ENCODE peak calls at places on chromosomes 7 and 10, in six cellular contexts. J is psoas muscle; G is CD8-positive, alpha-beta T cell; C is fibroblast of pulmonary artery; K is fibroblast of lung; U is AG04450. I is an unnamed sample.

GRCh38 chr7:82722946-82723345 is 279.4 kb upstream of the CACNA2D1 start:
- DNase-seq in U (no peak), K (no peak), G (no peak), J (no peak), C (no peak), I (no peak)

GRCh38 chr10:35304649-35305048 is 31.7 kb upstream of the CCNY start:
- DNase-seq in U (no peak), G (no peak), C (no peak), K (no peak), J (no peak), I (no peak)

GRCh38 chr10:100759331-100759730 is 13.9 kb downstream of the PAX2 start:
- DNase-seq in G (no peak), C (no peak), J (no peak), U (no peak), K (no peak), I (no peak)

GRCh38 chr7:50781371-50781770 is 1.3 kb downstream of the GRB10 start:
- DNase-seq in K (no peak), J (no peak), U (no peak), G (peak), C (no peak), I (peak)

GRCh38 chr10:99975942-99976809 is 33.6 kb downstream of the DNMBP start:
- DNase-seq in J (no peak), U (no peak), C (peak), K (peak), G (no peak), I (no peak)

GRCh38 chr10:85080934-85081333 is 752.5 kb downstream of the CCSER2 start:
- DNase-seq in J (no peak), C (no peak), K (no peak), G (no peak), U (no peak), I (no peak)

GRCh38 chr10:131242007-131242406 is 69.5 kb downstream of the TCERG1L start:
- DNase-seq in C (no peak), G (no peak), K (no peak), J (no peak), U (no peak), I (no peak)

GRCh38 chr10:133350950-133351329 is 3.8 kb downstream of the PRAP1 start:
- DNase-seq in G (no peak), J (peak), C (no peak), U (no peak), K (no peak), I (no peak)

GRCh38 chr7:80467069-80467468 is 44.8 kb downstream of the GNAT3 start:
- DNase-seq in U (no peak), K (peak), G (no peak), J (no peak), C (peak), I (no peak)

GRCh38 chr10:5900247-5900646 is 10.2 kb downstream of the FBH1 start:
- DNase-seq in J (no peak), G (no peak), U (no peak), C (no peak), K (no peak), I (no peak)

GRCh38 chr7:16811555-16811954 is 6.8 kb upstream of the AGR2 start:
- DNase-seq in K (peak), G (no peak), C (peak), U (no peak), J (no peak), I (no peak)

GRCh38 chr10:105585753-105586152 is 944.7 kb downstream of the SORCS3 start:
- DNase-seq in J (no peak), K (peak), U (peak), G (no peak), C (peak), I (peak)

GRCh38 chr7:44281811-44282600 is 43.4 kb downstream of the CAMK2B start:
- DNase-seq in C (no peak), K (no peak), J (no peak), G (no peak), U (no peak), I (no peak)

GRCh38 chr7:109532262-109532992 is 962.8 kb downstream of the DNAJB9 start:
- DNase-seq in K (no peak), J (no peak), C (no peak), G (no peak), U (no peak), I (no peak)

GRCh38 chr10:127720142-127720541 is 16.8 kb upstream of the FOXI2 start:
- DNase-seq in G (no peak), J (no peak), C (no peak), U (no peak), K (no peak), I (no peak)

GRCh38 chr10:101941871-101942270 is 98.3 kb upstream of the KCNIP2 start:
- DNase-seq in J (no peak), C (peak), K (peak), G (no peak), U (no peak), I (no peak)

GRCh38 chr7:6393667-6394056 is 54.1 kb downstream of the DAGLB start:
- DNase-seq in J (no peak), G (no peak), K (no peak), U (no peak), C (no peak), I (no peak)

GRCh38 chr10:3452234-3452633 is 279.7 kb upstream of the PITRM1 start:
- DNase-seq in K (peak), C (peak), U (peak), J (no peak), G (no peak), I (peak)

GRCh38 chr7:114530074-114530611 is 115.5 kb downstream of the FOXP2 start:
- DNase-seq in G (no peak), U (no peak), J (no peak), C (peak), K (peak), I (no peak)

GRCh38 chr10:29255117-29255516 is 33.8 kb upstream of the LYZL1 start:
- DNase-seq in G (no peak), U (no peak), K (no peak), J (no peak), C (no peak), I (no peak)

GRCh38 chr10:69337312-69338132 is 59.2 kb downstream of the HK1 start:
- DNase-seq in C (peak), K (peak), U (peak), G (no peak), J (peak), I (no peak)

GRCh38 chr7:1842321-1843221 is 172.5 kb downstream of the ELFN1 start:
- DNase-seq in U (no peak), J (peak), C (no peak), K (peak), G (peak), I (no peak)

GRCh38 chr10:7861509-7862120 is 43.3 kb downstream of the TAF3 start:
- DNase-seq in K (peak), C (no peak), U (no peak), J (no peak), G (no peak), I (no peak)

GRCh38 chr10:122459586-122460273 is 1.6 kb upstream of the HTRA1 start:
- DNase-seq in U (no peak), J (no peak), G (no peak), C (peak), K (peak), I (no peak)

GRCh38 chr10:73406863-73407262 is 7.0 kb downstream of the ANXA7 start:
- DNase-seq in U (no peak), K (no peak), G (no peak), C (peak), J (no peak), I (no peak)

GRCh38 chr10:73410897-73411296 is 3.0 kb downstream of the ANXA7 start:
- DNase-seq in J (no peak), C (no peak), G (no peak), U (no peak), K (no peak), I (no peak)

GRCh38 chr10:73407495-73407894 is 6.4 kb downstream of the ANXA7 start:
- DNase-seq in G (no peak), J (no peak), U (no peak), C (peak), K (no peak), I (no peak)

GRCh38 chr10:73408061-73408460 is 5.8 kb downstream of the ANXA7 start:
- DNase-seq in G (no peak), J (no peak), U (no peak), K (no peak), C (no peak), I (no peak)

GRCh38 chr10:73408978-73409521 is 4.8 kb downstream of the ANXA7 start:
- DNase-seq in C (no peak), U (no peak), J (no peak), G (no peak), K (no peak), I (no peak)
- H3K4me3 ChIP-seq in C (no peak), U (no peak), J (no peak), G (no peak), K (no peak), I (no peak)

GRCh38 chr7:41891967-41892755 is 189.3 kb upstream of the INHBA start:
- DNase-seq in J (no peak), U (no peak), C (no peak), G (no peak), K (no peak), I (no peak)

GRCh38 chr7:41889472-41889871 is 186.6 kb upstream of the INHBA start:
- DNase-seq in K (no peak), J (no peak), U (no peak), C (no peak), G (no peak), I (no peak)

GRCh38 chr7:41893656-41894055 is 190.8 kb upstream of the INHBA start:
- DNase-seq in U (no peak), G (no peak), C (no peak), K (no peak), J (no peak), I (no peak)

GRCh38 chr7:41889040-41889439 is 186.2 kb upstream of the INHBA start:
- DNase-seq in J (no peak), U (no peak), K (no peak), C (no peak), G (no peak), I (no peak)

GRCh38 chr7:41890631-41891265 is 187.9 kb upstream of the INHBA start:
- DNase-seq in U (no peak), K (no peak), C (no peak), J (no peak), G (no peak), I (no peak)
- H3K4me3 ChIP-seq in U (no peak), K (no peak), C (no peak), J (no peak), G (no peak), I (no peak)

DNA sequence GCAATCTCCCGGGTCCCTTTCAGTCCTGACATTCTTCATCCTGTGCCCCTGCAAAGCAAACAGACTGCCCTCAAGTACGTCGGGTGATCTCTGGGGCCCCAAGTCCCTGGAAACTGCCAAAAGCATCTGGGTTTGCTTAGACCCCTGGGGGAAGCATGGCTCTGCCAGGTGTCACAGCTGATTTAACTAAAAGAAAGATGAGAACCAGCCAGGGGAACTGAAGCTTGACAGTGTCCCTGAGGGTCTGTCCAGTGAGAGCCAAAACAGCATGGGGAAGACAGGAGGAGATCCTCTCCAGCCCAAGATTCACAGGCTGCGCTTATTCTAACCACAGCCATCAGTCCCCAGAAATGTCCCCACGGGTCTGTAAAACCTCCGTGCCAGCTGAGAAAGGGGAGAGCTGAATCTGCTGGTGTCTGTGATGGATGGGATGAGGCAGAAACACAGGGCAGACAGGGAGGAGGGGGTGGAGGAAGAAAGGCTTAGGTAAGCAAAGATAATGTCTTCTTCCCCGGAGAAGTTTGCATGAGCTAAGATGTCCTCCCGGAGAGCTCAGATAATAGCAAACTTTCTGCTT is 21.3 kb downstream of the CCDC3 start:
- DNase-seq in J (no peak), U (no peak), K (no peak), C (no peak), G (no peak), I (no peak)
- H3K4me3 ChIP-seq in J (no peak), U (no peak), K (no peak), C (no peak), G (no peak), I (no peak)

GRCh38 chr10:103668351-103669242 is 175.1 kb downstream of the NEURL1 start:
- DNase-seq in C (peak), J (peak), K (peak), G (no peak), U (no peak), I (no peak)

GRCh38 chr10:103665439-103665838 is 171.9 kb downstream of the NEURL1 start:
- DNase-seq in J (peak), U (no peak), G (no peak), C (no peak), K (no peak), I (no peak)

GRCh38 chr10:103666109-103666508 is 172.6 kb downstream of the NEURL1 start:
- DNase-seq in C (peak), J (peak), K (peak), U (no peak), G (no peak), I (no peak)

GRCh38 chr10:103666751-103667150 is 173.2 kb downstream of the NEURL1 start:
- DNase-seq in C (no peak), G (no peak), J (no peak), K (no peak), U (no peak), I (no peak)

GRCh38 chr10:103667390-103667789 is 173.9 kb downstream of the NEURL1 start:
- DNase-seq in U (no peak), C (peak), J (no peak), K (peak), G (no peak), I (no peak)
- H3K4me3 ChIP-seq in U (no peak), C (peak), J (no peak), K (no peak), G (no peak), I (no peak)

DNA sequence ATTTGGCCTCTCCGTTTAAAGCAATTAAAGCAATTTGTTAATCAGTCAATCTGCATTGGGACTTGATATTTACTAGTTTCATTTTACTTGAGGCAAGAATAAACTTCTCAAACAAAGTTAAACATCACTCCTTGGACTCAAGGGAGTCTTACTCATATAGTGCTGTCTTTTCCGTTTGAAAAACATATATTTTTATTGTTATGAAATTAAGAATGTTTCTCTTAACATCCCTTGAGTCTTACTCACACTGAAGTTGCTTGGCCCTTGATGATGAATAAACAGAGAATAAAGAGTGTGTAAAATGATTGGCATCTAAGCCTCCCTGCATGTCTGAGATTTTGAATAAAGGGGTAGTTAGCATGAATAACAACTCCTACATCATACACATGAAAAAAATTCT is 306.1 kb downstream of the C7orf25 start:
- DNase-seq in J (no peak), K (peak), C (peak), U (no peak), G (no peak), I (no peak)
- H3K4me3 ChIP-seq in J (no peak), K (no peak), C (no peak), U (no peak), G (no peak), I (no peak)